ENCODE peak calls at places on chromosomes 13 and 19, in nine cellular contexts. One of them, this sample, is unnamed.

GRCh38 chr13:55963934-55964333 is 1176.8 kb upstream of the PRR20A start:
- DNase-seq in GM13977: no peak
- DNase-seq in endothelial cell: no peak
- DNase-seq in kidney: no peak
- DNase-seq in ascending aorta: no peak
- DNase-seq in RWPE2: no peak
- DNase-seq in IMR-90: no peak
- DNase-seq in uterus: no peak
- DNase-seq in MCF 10A: no peak
- DNase-seq in this sample: no peak

GRCh38 chr19:53365899-53366493 is 491 bp downstream of the ZNF525 start:
- DNase-seq in GM13977: no peak
- DNase-seq in endothelial cell: peak
- DNase-seq in kidney: no peak
- DNase-seq in ascending aorta: no peak
- DNase-seq in RWPE2: no peak
- DNase-seq in IMR-90: no peak
- DNase-seq in uterus: no peak
- DNase-seq in MCF 10A: peak
- DNase-seq in this sample: peak

GRCh38 chr19:16627194-16627927 is 643 bp downstream of the MED26 start:
- DNase-seq in GM13977: no peak
- DNase-seq in endothelial cell: peak
- DNase-seq in kidney: peak
- DNase-seq in ascending aorta: no peak
- DNase-seq in RWPE2: no peak
- DNase-seq in IMR-90: no peak
- DNase-seq in uterus: no peak
- DNase-seq in MCF 10A: peak
- DNase-seq in this sample: peak

GRCh38 chr19:38511074-38511708 is 77.7 kb downstream of the RYR1 start:
- DNase-seq in GM13977: no peak
- DNase-seq in endothelial cell: no peak
- DNase-seq in kidney: no peak
- DNase-seq in ascending aorta: no peak
- DNase-seq in RWPE2: no peak
- DNase-seq in IMR-90: no peak
- DNase-seq in uterus: no peak
- DNase-seq in MCF 10A: no peak
- DNase-seq in this sample: no peak

GRCh38 chr19:10270180-10270615 is 722 bp upstream of the ICAM1 start:
- DNase-seq in GM13977: peak
- DNase-seq in endothelial cell: no peak
- DNase-seq in kidney: peak
- DNase-seq in ascending aorta: peak
- DNase-seq in RWPE2: no peak
- DNase-seq in IMR-90: no peak
- DNase-seq in uterus: peak
- DNase-seq in MCF 10A: peak
- DNase-seq in this sample: no peak

GRCh38 chr19:45506246-45506990 is 861 bp upstream of the VASP start:
- DNase-seq in GM13977: peak
- DNase-seq in endothelial cell: peak
- DNase-seq in kidney: peak
- DNase-seq in ascending aorta: peak
- DNase-seq in RWPE2: peak
- DNase-seq in IMR-90: peak
- DNase-seq in uterus: peak
- DNase-seq in MCF 10A: peak
- DNase-seq in this sample: peak

GRCh38 chr19:13373599-13373998 is 132.7 kb downstream of the CACNA1A start:
- DNase-seq in GM13977: no peak
- DNase-seq in endothelial cell: no peak
- DNase-seq in kidney: no peak
- DNase-seq in ascending aorta: no peak
- DNase-seq in RWPE2: no peak
- DNase-seq in IMR-90: no peak
- DNase-seq in uterus: no peak
- DNase-seq in MCF 10A: no peak
- DNase-seq in this sample: no peak

GRCh38 chr19:1119475-1120217 is 15.9 kb downstream of the GPX4 start:
- DNase-seq in GM13977: no peak
- DNase-seq in endothelial cell: no peak
- DNase-seq in kidney: peak
- DNase-seq in ascending aorta: no peak
- DNase-seq in RWPE2: peak
- DNase-seq in IMR-90: no peak
- DNase-seq in uterus: no peak
- DNase-seq in MCF 10A: no peak
- DNase-seq in this sample: no peak

GRCh38 chr13:36088001-36088400 is 43.2 kb downstream of the DCLK1 start:
- DNase-seq in GM13977: no peak
- DNase-seq in endothelial cell: no peak
- DNase-seq in kidney: no peak
- DNase-seq in ascending aorta: no peak
- DNase-seq in RWPE2: no peak
- DNase-seq in IMR-90: no peak
- DNase-seq in uterus: no peak
- DNase-seq in MCF 10A: peak
- DNase-seq in this sample: no peak

GRCh38 chr13:47474845-47475244 is 526.2 kb downstream of the SUCLA2 start:
- DNase-seq in GM13977: no peak
- DNase-seq in endothelial cell: no peak
- DNase-seq in kidney: no peak
- DNase-seq in ascending aorta: no peak
- DNase-seq in RWPE2: no peak
- DNase-seq in IMR-90: no peak
- DNase-seq in uterus: no peak
- DNase-seq in MCF 10A: no peak
- DNase-seq in this sample: no peak

GRCh38 chr13:23865898-23866297 is 23.3 kb downstream of the MIPEP start:
- DNase-seq in GM13977: no peak
- DNase-seq in endothelial cell: no peak
- DNase-seq in kidney: no peak
- DNase-seq in ascending aorta: no peak
- DNase-seq in RWPE2: no peak
- DNase-seq in IMR-90: no peak
- DNase-seq in uterus: no peak
- DNase-seq in MCF 10A: no peak
- DNase-seq in this sample: no peak

GRCh38 chr19:42111384-42111783 is 20.9 kb downstream of the POU2F2 start:
- DNase-seq in GM13977: no peak
- DNase-seq in endothelial cell: no peak
- DNase-seq in kidney: no peak
- DNase-seq in ascending aorta: no peak
- DNase-seq in RWPE2: no peak
- DNase-seq in IMR-90: peak
- DNase-seq in uterus: no peak
- DNase-seq in MCF 10A: peak
- DNase-seq in this sample: no peak

GRCh38 chr13:111551421-111551820 is 231.0 kb downstream of the TEX29 start:
- DNase-seq in GM13977: no peak
- DNase-seq in endothelial cell: no peak
- DNase-seq in kidney: no peak
- DNase-seq in ascending aorta: no peak
- DNase-seq in RWPE2: no peak
- DNase-seq in IMR-90: no peak
- DNase-seq in uterus: no peak
- DNase-seq in MCF 10A: no peak
- DNase-seq in this sample: no peak

GRCh38 chr19:52646571-52647222 is 8.5 kb upstream of the ZNF83 start:
- DNase-seq in GM13977: no peak
- DNase-seq in endothelial cell: no peak
- DNase-seq in kidney: no peak
- DNase-seq in ascending aorta: no peak
- DNase-seq in RWPE2: no peak
- DNase-seq in IMR-90: peak
- DNase-seq in uterus: no peak
- DNase-seq in MCF 10A: peak
- DNase-seq in this sample: no peak

GRCh38 chr13:47904891-47905290 is 96.2 kb downstream of the SUCLA2 start:
- DNase-seq in GM13977: no peak
- DNase-seq in endothelial cell: no peak
- DNase-seq in kidney: no peak
- DNase-seq in ascending aorta: no peak
- DNase-seq in RWPE2: no peak
- DNase-seq in IMR-90: no peak
- DNase-seq in uterus: no peak
- DNase-seq in MCF 10A: no peak
- DNase-seq in this sample: no peak

DNA sequence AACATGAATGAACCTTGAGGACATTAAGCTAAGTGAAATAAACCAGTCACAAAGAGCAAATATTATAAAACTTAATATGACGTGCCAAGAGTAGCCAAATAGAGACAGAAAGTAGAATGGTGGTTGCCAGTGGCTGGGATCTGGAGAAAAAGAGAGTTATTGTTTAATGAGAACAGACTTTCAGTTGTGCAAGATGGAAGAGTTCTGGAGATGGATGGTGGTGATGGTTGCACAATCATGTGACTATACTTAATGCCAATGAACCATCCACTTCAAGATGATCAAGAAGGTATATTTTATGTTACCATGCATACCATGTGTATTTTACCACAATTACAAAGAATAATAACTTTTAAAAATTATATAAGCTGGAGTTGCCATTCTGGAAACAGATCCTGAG is 65.7 kb upstream of the MTIF3 start:
- DNase-seq in GM13977: no peak
- DNase-seq in endothelial cell: no peak
- DNase-seq in kidney: no peak
- DNase-seq in ascending aorta: no peak
- DNase-seq in RWPE2: no peak
- DNase-seq in IMR-90: no peak
- DNase-seq in uterus: no peak
- DNase-seq in MCF 10A: no peak
- DNase-seq in this sample: no peak
- TF ChIP-seq CTCF in GM13977: no peak
- TF ChIP-seq CTCF in endothelial cell: no peak
- TF ChIP-seq CTCF in kidney: no peak
- TF ChIP-seq CTCF in ascending aorta: no peak
- TF ChIP-seq CTCF in RWPE2: no peak
- TF ChIP-seq CTCF in IMR-90: no peak
- TF ChIP-seq CTCF in uterus: no peak
- TF ChIP-seq CTCF in MCF 10A: no peak
- TF ChIP-seq CTCF in this sample: no peak

GRCh38 chr19:35088514-35088913 is 27.1 kb upstream of the FXYD3 start:
- DNase-seq in GM13977: no peak
- DNase-seq in endothelial cell: no peak
- DNase-seq in kidney: no peak
- DNase-seq in ascending aorta: no peak
- DNase-seq in RWPE2: no peak
- DNase-seq in IMR-90: peak
- DNase-seq in uterus: no peak
- DNase-seq in MCF 10A: peak
- DNase-seq in this sample: peak

GRCh38 chr19:35093430-35093829 is 22.2 kb upstream of the FXYD3 start:
- DNase-seq in GM13977: no peak
- DNase-seq in endothelial cell: no peak
- DNase-seq in kidney: no peak
- DNase-seq in ascending aorta: no peak
- DNase-seq in RWPE2: no peak
- DNase-seq in IMR-90: no peak
- DNase-seq in uterus: no peak
- DNase-seq in MCF 10A: no peak
- DNase-seq in this sample: no peak

GRCh38 chr19:35089554-35089953 is 26.1 kb upstream of the FXYD3 start:
- DNase-seq in GM13977: no peak
- DNase-seq in endothelial cell: no peak
- DNase-seq in kidney: no peak
- DNase-seq in ascending aorta: no peak
- DNase-seq in RWPE2: no peak
- DNase-seq in IMR-90: no peak
- DNase-seq in uterus: no peak
- DNase-seq in MCF 10A: no peak
- DNase-seq in this sample: no peak

GRCh38 chr19:35090160-35090794 is 25.3 kb upstream of the FXYD3 start:
- DNase-seq in GM13977: peak
- DNase-seq in endothelial cell: peak
- DNase-seq in kidney: no peak
- DNase-seq in ascending aorta: no peak
- DNase-seq in RWPE2: no peak
- DNase-seq in IMR-90: peak
- DNase-seq in uterus: peak
- DNase-seq in MCF 10A: peak
- DNase-seq in this sample: peak

GRCh38 chr19:35090795-35091214 is 24.8 kb upstream of the FXYD3 start:
- DNase-seq in GM13977: no peak
- DNase-seq in endothelial cell: no peak
- DNase-seq in kidney: no peak
- DNase-seq in ascending aorta: no peak
- DNase-seq in RWPE2: no peak
- DNase-seq in IMR-90: no peak
- DNase-seq in uterus: no peak
- DNase-seq in MCF 10A: no peak
- DNase-seq in this sample: no peak
- TF ChIP-seq CTCF in GM13977: no peak
- TF ChIP-seq CTCF in endothelial cell: no peak
- TF ChIP-seq CTCF in kidney: no peak
- TF ChIP-seq CTCF in ascending aorta: no peak
- TF ChIP-seq CTCF in RWPE2: peak
- TF ChIP-seq CTCF in IMR-90: no peak
- TF ChIP-seq CTCF in uterus: no peak
- TF ChIP-seq CTCF in MCF 10A: peak
- TF ChIP-seq CTCF in this sample: peak

GRCh38 chr13:45280751-45281634 is 60.0 kb downstream of the TPT1 start:
- DNase-seq in GM13977: peak
- DNase-seq in endothelial cell: peak
- DNase-seq in kidney: no peak
- DNase-seq in ascending aorta: peak
- DNase-seq in RWPE2: peak
- DNase-seq in IMR-90: peak
- DNase-seq in uterus: peak
- DNase-seq in MCF 10A: peak
- DNase-seq in this sample: peak
- TF ChIP-seq CTCF in GM13977: peak
- TF ChIP-seq CTCF in endothelial cell: no peak
- TF ChIP-seq CTCF in kidney: peak
- TF ChIP-seq CTCF in ascending aorta: peak
- TF ChIP-seq CTCF in RWPE2: peak
- TF ChIP-seq CTCF in IMR-90: peak
- TF ChIP-seq CTCF in uterus: peak
- TF ChIP-seq CTCF in MCF 10A: peak
- TF ChIP-seq CTCF in this sample: no peak

DNA sequence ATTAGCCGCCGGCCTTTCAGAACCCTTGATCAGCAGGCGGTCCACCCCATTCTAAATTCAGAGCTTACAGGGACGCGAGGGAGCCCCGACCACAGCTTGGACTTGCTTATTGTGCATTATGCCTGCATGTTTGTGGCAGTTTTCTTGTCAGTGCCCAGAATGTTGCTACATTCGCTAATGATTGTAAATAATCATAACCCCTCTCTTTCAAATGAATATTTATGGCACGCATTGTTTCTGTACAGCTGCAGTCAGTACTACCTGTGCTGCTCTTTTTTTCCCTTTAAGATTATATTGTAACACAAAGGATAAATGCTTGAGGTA is 321 bp upstream of the VPS36 start:
- DNase-seq in GM13977: no peak
- DNase-seq in endothelial cell: no peak
- DNase-seq in kidney: no peak
- DNase-seq in ascending aorta: no peak
- DNase-seq in RWPE2: no peak
- DNase-seq in IMR-90: no peak
- DNase-seq in uterus: no peak
- DNase-seq in MCF 10A: no peak
- DNase-seq in this sample: no peak
- TF ChIP-seq CTCF in GM13977: no peak
- TF ChIP-seq CTCF in endothelial cell: peak
- TF ChIP-seq CTCF in kidney: no peak
- TF ChIP-seq CTCF in ascending aorta: no peak
- TF ChIP-seq CTCF in RWPE2: peak
- TF ChIP-seq CTCF in IMR-90: no peak
- TF ChIP-seq CTCF in uterus: no peak
- TF ChIP-seq CTCF in MCF 10A: no peak
- TF ChIP-seq CTCF in this sample: peak